ENCODE peak calls at places on chromosomes 16 and 17, in six cellular contexts. R, Z, L, F, N and H are unnamed samples.

GRCh38 chr17:44235583-44235936 is 16.1 kb upstream of the UBTF start:
- DNase-seq in Z (no peak), F (no peak), L (no peak), N (no peak), R (no peak), H (peak)

GRCh38 chr16:66524601-66525164 is 25.2 kb downstream of the TK2 start:
- DNase-seq in Z (peak), L (peak), F (no peak), R (no peak), N (no peak), H (no peak)

GRCh38 chr16:149024-149675 is 3.3 kb upstream of the HBZ start:
- DNase-seq in L (no peak), Z (no peak), F (no peak), N (no peak), R (no peak), H (no peak)

GRCh38 chr16:3036726-3037315 is at the start of gene BICDL2:
- DNase-seq in L (no peak), N (no peak), Z (no peak), F (no peak), R (no peak), H (peak)

GRCh38 chr16:89096768-89097527 is 3.3 kb downstream of the ACSF3 start:
- DNase-seq in N (peak), R (peak), Z (no peak), F (no peak), L (peak), H (no peak)

GRCh38 chr17:28928061-28928460 is 23.3 kb downstream of the PHF12 start:
- DNase-seq in F (no peak), R (no peak), Z (no peak), L (no peak), N (peak), H (no peak)

GRCh38 chr16:22183335-22183734 is 21.0 kb downstream of the SDR42E2 start:
- DNase-seq in F (no peak), L (no peak), N (no peak), R (no peak), Z (no peak), H (no peak)

GRCh38 chr17:36674278-36674650 is 72.9 kb downstream of the MRM1 start:
- DNase-seq in R (peak), L (no peak), F (no peak), N (peak), Z (no peak), H (no peak)

GRCh38 chr17:30950669-30951399 is 20.0 kb upstream of the RNF135 start:
- DNase-seq in F (peak), L (no peak), N (no peak), Z (peak), R (no peak), H (peak)